ENCODE peak calls at places on chromosomes 4 and X, in six cellular contexts. M is aorta; Y is left ventricle myocardium inferior; U is mammary epithelial cell; N is suprapubic skin; P is effector memory CD4-positive, alpha-beta T cell. V is an unnamed sample.

GRCh38 chrX:105711805-105712204 is 110.5 kb upstream of the NRK start:
- DNase-seq in M (no peak), Y (no peak), U (no peak), N (no peak), P (no peak), V (no peak)

GRCh38 chrX:133215747-133216146 is 2.4 kb downstream of the TFDP3 start:
- DNase-seq in M (no peak), Y (no peak), U (peak; percentile 19), N (no peak), P (no peak), V (no peak)

GRCh38 chr4:59457576-59457975 is 1742.5 kb upstream of the ADGRL3 start:
- DNase-seq in M (no peak), Y (no peak), U (no peak), N (no peak), P (no peak), V (no peak)

GRCh38 chrX:41491267-41492004 is 44.3 kb downstream of the NYX start:
- DNase-seq in M (no peak), Y (no peak), U (peak; percentile 90), N (no peak), P (no peak), V (peak; percentile 64)

GRCh38 chr4:107838763-107839162 is 14.0 kb downstream of the SGMS2 start:
- DNase-seq in M (no peak), Y (no peak), U (peak; percentile 56), N (no peak), P (no peak), V (no peak)

GRCh38 chr4:89489338-89489771 is 181.8 kb upstream of the GPRIN3 start:
- DNase-seq in M (peak; percentile 74), Y (peak; percentile 15), U (no peak), N (no peak), P (no peak), V (no peak)

GRCh38 chr4:76301068-76301774 is 5.3 kb upstream of the STBD1 start:
- DNase-seq in M (no peak), Y (no peak), U (peak; percentile 95), N (no peak), P (no peak), V (no peak)

GRCh38 chr4:28730304-28730703 is 1869.7 kb downstream of the STIM2 start:
- DNase-seq in M (no peak), Y (no peak), U (no peak), N (no peak), P (no peak), V (no peak)

GRCh38 chrX:65528293-65528692 is 6.3 kb downstream of the LAS1L start:
- DNase-seq in M (no peak), Y (no peak), U (no peak), N (no peak), P (no peak), V (no peak)

GRCh38 chr4:174591243-174592021 is 69.1 kb upstream of the HPGD start:
- DNase-seq in M (no peak), Y (no peak), U (no peak), N (no peak), P (no peak), V (no peak)

GRCh38 chr4:155954939-155955338 is 1.3 kb upstream of the CTSO start:
- DNase-seq in M (no peak), Y (no peak), U (no peak), N (no peak), P (no peak), V (no peak)

GRCh38 chr4:161990721-161991120 is 173.1 kb downstream of the FSTL5 start:
- DNase-seq in M (no peak), Y (no peak), U (peak; percentile 69), N (no peak), P (no peak), V (no peak)

GRCh38 chr4:85051526-85051925 is 85.0 kb upstream of the WDFY3 start:
- DNase-seq in M (no peak), Y (no peak), U (no peak), N (no peak), P (no peak), V (no peak)

GRCh38 chr4:122758033-122758432 is 25.5 kb downstream of the BBS12 start:
- DNase-seq in M (no peak), Y (no peak), U (no peak), N (no peak), P (no peak), V (no peak)

GRCh38 chrX:13717697-13718483 is 16.5 kb downstream of the TRAPPC2 start:
- DNase-seq in M (peak; percentile 80), Y (peak; percentile 22), U (no peak), N (no peak), P (no peak), V (no peak)

GRCh38 chr4:8393593-8394038 is 46.9 kb downstream of the ACOX3 start:
- DNase-seq in M (peak; percentile 89), Y (peak; percentile 61), U (peak; percentile 84), N (no peak), P (no peak), V (no peak)

GRCh38 chr4:25635501-25635900 is 20.1 kb upstream of the SLC34A2 start:
- DNase-seq in M (no peak), Y (no peak), U (peak; percentile 56), N (no peak), P (no peak), V (no peak)

GRCh38 chr4:82678046-82678445 is 116.3 kb upstream of the TMEM150C start:
- DNase-seq in M (no peak), Y (no peak), U (no peak), N (no peak), P (no peak), V (no peak)

GRCh38 chr4:27716693-27717505 is 856.3 kb downstream of the STIM2 start:
- DNase-seq in M (no peak), Y (no peak), U (no peak), N (no peak), P (no peak), V (no peak)

GRCh38 chr4:100746141-100746540 is 228.3 kb upstream of the EMCN start:
- DNase-seq in M (no peak), Y (no peak), U (no peak), N (no peak), P (no peak), V (no peak)
- H3K36me3 ChIP-seq in M (no peaks in the 10 kb centered on the region), Y (no peaks in the 10 kb centered on the region), U (no peaks in the 10 kb centered on the region), N (no peaks in the 10 kb centered on the region), P (no peaks in the 10 kb centered on the region), V (no peaks in the 10 kb centered on the region)

DNA sequence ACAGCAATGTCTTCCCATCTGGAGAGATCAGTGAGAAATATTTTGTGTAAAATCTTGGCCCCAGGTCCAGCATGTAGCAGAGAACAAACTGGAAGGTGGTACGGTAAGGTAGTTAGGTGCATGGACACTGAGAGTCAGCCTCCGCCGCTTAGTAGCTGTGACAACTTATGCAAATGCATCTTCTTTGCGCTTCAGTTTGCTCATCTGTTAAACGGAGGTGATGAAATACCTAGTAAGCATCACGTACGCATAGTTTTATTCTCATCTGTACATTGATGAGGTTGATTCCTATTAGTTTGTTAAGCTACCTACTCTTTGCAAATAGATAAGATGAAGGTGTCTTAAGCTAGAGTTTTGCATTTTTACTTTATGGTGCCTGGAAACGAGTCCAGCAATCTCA is 80.0 kb upstream of the MSX1 start:
- DNase-seq in M (no peak), Y (no peak), U (no peak), N (no peak), P (no peak), V (no peak)
- H3K36me3 ChIP-seq in M (no peaks in the 10 kb centered on the region), Y (no peaks in the 10 kb centered on the region), U (no peaks in the 10 kb centered on the region), N (no peaks in the 10 kb centered on the region), P (no peaks in the 10 kb centered on the region), V (no peaks in the 10 kb centered on the region)

DNA sequence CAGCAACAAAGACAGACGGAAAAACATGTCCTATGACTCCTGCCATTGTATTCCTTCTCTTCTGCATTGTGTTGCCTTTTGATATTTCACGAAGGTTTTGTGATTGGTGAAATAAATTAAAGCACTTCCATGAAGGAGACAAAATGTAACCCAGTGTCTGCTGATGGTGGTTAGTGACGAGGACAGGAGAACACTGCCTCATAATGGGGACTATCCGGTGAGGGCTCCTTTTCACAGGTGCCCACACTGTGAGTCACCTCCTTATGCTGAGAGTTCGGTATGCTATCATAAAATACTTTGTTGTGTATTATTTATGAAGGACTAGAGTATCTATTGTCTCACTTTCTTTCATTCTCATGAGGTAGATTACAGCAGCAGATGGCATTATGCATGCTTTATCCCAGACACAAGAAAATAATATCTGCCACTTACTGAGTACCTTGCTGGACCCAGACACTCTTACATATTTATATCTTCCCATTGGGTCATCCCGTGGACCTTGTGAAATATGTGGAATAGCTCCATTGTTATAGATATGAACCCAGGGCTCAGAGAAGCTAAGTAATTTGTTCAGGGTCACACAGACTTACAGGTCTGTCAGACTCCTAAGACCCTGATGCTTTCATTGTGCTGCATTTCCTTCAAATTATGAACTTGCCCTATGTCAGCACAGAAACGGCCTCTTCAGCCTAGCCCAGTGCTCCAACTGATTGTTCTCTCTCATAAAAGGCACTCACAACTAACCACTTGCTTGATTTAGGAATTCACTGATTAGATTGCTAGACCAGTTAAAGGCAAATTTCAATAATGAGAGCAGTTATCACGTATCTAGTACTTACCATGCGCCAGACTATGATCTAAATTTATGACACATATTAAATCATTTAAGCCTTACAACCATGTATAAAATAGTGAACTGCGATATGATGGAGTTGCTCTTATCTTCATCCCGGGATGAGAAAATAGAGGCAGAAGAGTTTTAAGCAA is 31.2 kb downstream of the PLS3 start:
- DNase-seq in M (no peak), Y (no peak), U (peak; percentile 77), N (no peak), P (no peak), V (no peak)
- H3K36me3 ChIP-seq in M (no peaks in the 10 kb centered on the region), Y (no peaks in the 10 kb centered on the region), U (peaks cover under 1% of the 10 kb centered on the region), N (no peaks in the 10 kb centered on the region), P (no peaks in the 10 kb centered on the region), V (no peaks in the 10 kb centered on the region)

DNA sequence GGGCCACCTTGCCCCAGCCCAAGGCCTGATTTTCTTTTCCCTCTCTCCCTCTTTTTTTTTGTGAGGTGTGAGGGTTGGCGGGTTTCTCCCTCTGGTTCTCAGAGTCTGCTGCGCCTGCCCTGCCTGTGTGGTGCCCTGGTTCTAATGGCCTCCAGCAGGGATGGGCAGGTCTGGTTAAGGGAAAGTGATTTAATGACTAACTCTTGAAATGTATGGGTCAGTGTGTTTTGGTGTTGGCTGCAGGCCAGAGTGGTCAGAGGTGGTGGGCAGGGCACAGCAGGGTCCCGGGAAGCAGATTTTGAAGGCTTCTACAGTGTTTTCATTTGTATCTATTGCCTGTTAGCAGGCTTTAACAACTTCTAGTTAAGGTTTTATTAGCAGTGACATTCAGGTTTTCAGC is 39.0 kb downstream of the JADE1 start:
- DNase-seq in M (no peak), Y (no peak), U (no peak), N (no peak), P (no peak), V (no peak)
- H3K36me3 ChIP-seq in M (peaks cover 5% of the 10 kb centered on the region), Y (peaks cover 94% of the 10 kb centered on the region), U (peaks cover 2% of the 10 kb centered on the region), N (peaks cover 93% of the 10 kb centered on the region), P (peaks cover 87% of the 10 kb centered on the region), V (peaks cover 98% of the 10 kb centered on the region)

GRCh38 chrX:71565634-71566033 is 12.6 kb upstream of the GCNA start:
- DNase-seq in M (no peak), Y (no peak), U (no peak), N (no peak), P (no peak), V (no peak)
- H3K36me3 ChIP-seq in M (no peaks in the 10 kb centered on the region), Y (peaks cover 97% of the 10 kb centered on the region), U (peaks cover 14% of the 10 kb centered on the region), N (peaks cover 87% of the 10 kb centered on the region), P (peaks cover 63% of the 10 kb centered on the region), V (peaks cover 28% of the 10 kb centered on the region)

DNA sequence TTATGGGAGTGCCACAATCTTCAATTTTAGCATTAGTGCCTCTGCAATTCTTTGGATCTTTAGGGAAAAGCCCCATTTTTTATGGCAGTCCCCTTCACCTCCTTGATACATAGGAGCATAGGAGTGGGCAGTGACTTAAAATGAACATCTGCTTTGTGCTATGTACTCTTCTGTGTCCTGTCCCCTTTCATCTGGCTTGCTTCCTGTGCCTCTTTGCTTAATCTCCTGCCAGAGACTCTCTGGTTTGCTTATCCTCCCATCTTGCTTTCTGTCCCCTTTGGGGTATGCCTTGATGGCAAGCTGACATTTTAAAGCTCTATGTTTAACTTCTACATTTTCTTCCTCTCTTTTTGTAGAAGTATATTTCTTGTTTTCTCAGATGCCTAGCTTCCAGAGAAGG is 12.3 kb downstream of the PGK1 start:
- DNase-seq in M (no peak), Y (no peak), U (no peak), N (no peak), P (no peak), V (no peak)
- H3K36me3 ChIP-seq in M (peaks cover 5% of the 10 kb centered on the region), Y (peaks cover 85% of the 10 kb centered on the region), U (peaks cover 51% of the 10 kb centered on the region), N (peaks cover 63% of the 10 kb centered on the region), P (peaks cover 51% of the 10 kb centered on the region), V (peaks cover 44% of the 10 kb centered on the region)